ENCODE peak calls at places on chromosome 12, in four cellular contexts. N, S, T and F are unnamed samples.

GRCh38 chr12:52710744-52711143 is 7.4 kb upstream of the KRT77 start:
- DNase-seq in T (no peak), S (no peak), N (no peak), F (no peak)

GRCh38 chr12:50506753-50507473 is 2.1 kb downstream of the DIP2B start:
- DNase-seq in T (no peak), S (no peak), N (no peak), F (no peak)

GRCh38 chr12:30041096-30041495 is 257.4 kb upstream of the TMTC1 start:
- DNase-seq in N (no peak), T (no peak), S (no peak), F (no peak)

GRCh38 chr12:79522657-79523386 is 167.9 kb downstream of the PAWR start:
- DNase-seq in N (no peak), T (peak), S (no peak), F (no peak)

GRCh38 chr12:110543965-110544364 is 39.2 kb downstream of the PPTC7 start:
- DNase-seq in N (no peak), T (no peak), S (no peak), F (no peak)

GRCh38 chr12:94092516-94093241 is 55.7 kb upstream of the PLXNC1 start:
- DNase-seq in N (no peak), T (no peak), S (peak), F (no peak)

GRCh38 chr12:14995583-14996425 is 23.0 kb downstream of the PDE6H start:
- DNase-seq in N (peak), S (peak), T (peak), F (peak)

GRCh38 chr12:118617922-118618450 is 241.6 kb downstream of the SUDS3 start:
- DNase-seq in T (no peak), S (no peak), N (no peak), F (no peak)

GRCh38 chr12:119283315-119283714 is 51.2 kb upstream of the CCDC60 start:
- DNase-seq in S (no peak), N (no peak), T (peak), F (peak)

GRCh38 chr12:26149963-26150362 is 25.1 kb upstream of the BHLHE41 start:
- DNase-seq in S (no peak), N (no peak), T (no peak), F (no peak)

GRCh38 chr12:3034067-3034750 is 43.0 kb upstream of the TSPAN9 start:
- DNase-seq in T (peak), S (peak), N (peak), F (peak)

GRCh38 chr12:32489070-32489469 is 89.7 kb downstream of the FGD4 start:
- DNase-seq in T (no peak), N (no peak), S (peak), F (no peak)

GRCh38 chr12:130872179-130873096 is 572 bp downstream of the RAN start:
- DNase-seq in T (peak), S (no peak), N (peak), F (peak)

GRCh38 chr12:124326899-124327298 is 32.0 kb downstream of the RFLNA start:
- DNase-seq in S (no peak), N (no peak), T (peak), F (no peak)

GRCh38 chr12:110548678-110549077 is 34.4 kb downstream of the PPTC7 start:
- DNase-seq in S (no peak), N (no peak), T (no peak), F (no peak)

GRCh38 chr12:49389092-49389703 is 21.9 kb downstream of the SPATS2 start:
- DNase-seq in N (no peak), S (no peak), T (peak), F (peak)

GRCh38 chr12:29437575-29437974 is 56.6 kb upstream of the ERGIC2 start:
- DNase-seq in S (no peak), N (no peak), T (no peak), F (no peak)

GRCh38 chr12:49330032-49330619 is 6.9 kb downstream of the C1QL4 start:
- DNase-seq in S (no peak), N (no peak), T (no peak), F (no peak)

GRCh38 chr12:49583361-49584094 is 15.6 kb upstream of the MCRS1 start:
- DNase-seq in N (no peak), T (no peak), S (peak), F (no peak)